ENCODE peak calls at places on chromosomes 2 and 18, in six cellular contexts. T is NB4, E is Caki2, P is ovary, H is breast epithelium, K is kidney tubule cell. G is an unnamed sample.

GRCh38 chr2:232275670-232276069 is 102.9 kb upstream of the ALPP start:
- DNase-seq in E (no peak), K (no peak), T (no peak), H (no peak), P (no peak), G (no peak)

GRCh38 chr2:39871291-39871761 is 92.3 kb upstream of the THUMPD2 start:
- DNase-seq in P (no peak), T (peak; percentile 91), H (peak; percentile 24), K (peak; percentile 64), E (peak; percentile 40), G (no peak)

GRCh38 chr2:27956895-27957294 is 66.4 kb downstream of the BABAM2 start:
- DNase-seq in T (peak; percentile 87), K (no peak), H (no peak), P (no peak), E (no peak), G (no peak)

GRCh38 chr2:174971868-174972781 is 33.1 kb downstream of the CHN1 start:
- DNase-seq in T (no peak), P (no peak), K (peak; percentile 95), E (peak; percentile 91), H (no peak), G (no peak)

GRCh38 chr2:200479617-200480292 is 30.1 kb downstream of the KCTD18 start:
- DNase-seq in K (peak; percentile 63), P (no peak), E (no peak), H (no peak), T (no peak), G (no peak)

GRCh38 chr18:35755369-35755768 is 173.8 kb downstream of the GALNT1 start:
- DNase-seq in H (no peak), E (no peak), K (no peak), P (no peak), T (no peak), G (no peak)

GRCh38 chr2:188466761-188467160 is 175.1 kb downstream of the GULP1 start:
- DNase-seq in P (no peak), T (no peak), H (no peak), E (no peak), K (peak; percentile 13), G (no peak)

GRCh38 chr2:175935289-175936181 is 66.5 kb downstream of the LNPK start:
- DNase-seq in H (no peak), E (no peak), T (no peak), K (no peak), P (no peak), G (no peak)

GRCh38 chr2:60560734-60561649 is 7.5 kb upstream of the BCL11A start:
- DNase-seq in T (peak; percentile 68), H (no peak), K (peak; percentile 38), E (peak; percentile 41), P (no peak), G (no peak)

GRCh38 chr2:10030311-10030736 is 13.0 kb upstream of the KLF11 start:
- DNase-seq in H (no peak), P (no peak), K (no peak), E (no peak), T (no peak), G (no peak)

GRCh38 chr2:26911911-26912861 is 58.3 kb upstream of the MAPRE3 start:
- DNase-seq in E (no peak), P (no peak), H (no peak), K (peak; percentile 8), T (no peak), G (no peak)

GRCh38 chr2:204544961-204545860 is at the start of gene PARD3B:
- DNase-seq in T (peak; percentile 9), H (peak; percentile 23), P (peak; percentile 67), E (peak; percentile 82), K (peak; percentile 78), G (no peak)

GRCh38 chr2:2010266-2010665 is 266.0 kb upstream of the PXDN start:
- DNase-seq in P (no peak), K (no peak), H (no peak), T (no peak), E (no peak), G (no peak)

GRCh38 chr2:122341007-122341406 is 585.6 kb downstream of the TSN start:
- DNase-seq in P (no peak), H (no peak), K (peak; percentile 93), E (peak; percentile 58), T (no peak), G (no peak)

GRCh38 chr2:38648107-38648761 is 17.7 kb upstream of the GALM start:
- DNase-seq in P (no peak), E (no peak), H (no peak), K (peak; percentile 13), T (peak; percentile 87), G (no peak)

GRCh38 chr2:219632758-219633101 is 5.3 kb downstream of the SLC4A3 start:
- DNase-seq in K (no peak), T (no peak), E (no peak), P (peak; percentile 28), H (no peak), G (no peak)

GRCh38 chr2:147515213-147515612 is 329.6 kb upstream of the ACVR2A start:
- DNase-seq in T (no peak), E (no peak), K (no peak), P (no peak), H (no peak), G (no peak)

GRCh38 chr18:35478520-35479435 is 19.0 kb downstream of the INO80C start:
- DNase-seq in H (no peak), E (peak; percentile 86), T (peak; percentile 82), P (no peak), K (peak; percentile 97), G (peak; percentile 35)

GRCh38 chr2:105407946-105408743 is 9.3 kb upstream of the FHL2 start:
- DNase-seq in E (no peak), P (no peak), T (no peak), H (no peak), K (no peak), G (no peak)

GRCh38 chr2:71610671-71611070 is 157.3 kb downstream of the DYSF start:
- DNase-seq in H (peak; percentile 16), K (no peak), P (peak; percentile 3), T (no peak), E (no peak), G (no peak)

GRCh38 chr2:240640939-240641338 is 15.7 kb downstream of the GPR35 start:
- DNase-seq in E (no peak), H (no peak), P (no peak), T (peak; percentile 52), K (peak; percentile 54), G (no peak)

GRCh38 chr2:56410140-56410539 is 226.3 kb downstream of the CCDC85A start:
- DNase-seq in H (no peak), E (no peak), P (no peak), K (peak; percentile 7), T (no peak), G (no peak)

GRCh38 chr2:200121931-200122330 is 166.5 kb downstream of the MAIP1 start:
- DNase-seq in T (no peak), P (no peak), H (no peak), K (peak; percentile 42), E (no peak), G (no peak)

GRCh38 chr2:46980786-46981583 is 65.4 kb upstream of the MCFD2 start:
- DNase-seq in T (no peak), H (no peak), K (peak; percentile 71), P (no peak), E (no peak), G (no peak)

GRCh38 chr2:215140166-215140707 is 1.8 kb upstream of the ABCA12 start:
- DNase-seq in H (no peak), E (no peak), P (no peak), T (no peak), K (peak; percentile 13), G (no peak)

GRCh38 chr2:210172219-210172575 is 988 bp upstream of the KANSL1L start:
- DNase-seq in K (no peak), T (no peak), E (no peak), H (no peak), P (no peak), G (no peak)

GRCh38 chr2:159285929-159286708 is at the start of gene WDSUB1:
- DNase-seq in E (peak; percentile 81), T (peak; percentile 76), P (peak; percentile 75), H (peak; percentile 72), K (peak; percentile 70), G (peak; percentile 17)

GRCh38 chr18:524496-524895 is 24.0 kb upstream of the COLEC12 start:
- DNase-seq in E (peak; percentile 58), K (peak; percentile 73), T (no peak), P (no peak), H (no peak), G (no peak)